ENCODE peak calls at places on chromosomes 13 and 19, in six cellular contexts. J is tibial nerve, Q is ovary, T is A549, X is suprapubic skin, O is sigmoid colon. M is an unnamed sample.

GRCh38 chr13:48210178-48210577 is 22.8 kb upstream of the ITM2B start:
- DNase-seq in J (no peak), Q (no peak), T (peak), X (no peak), O (no peak), M (no peak)

GRCh38 chr13:113209336-113209879 is at the start of gene CUL4A:
- DNase-seq in J (peak), Q (peak), T (peak), X (no peak), O (peak), M (peak)

GRCh38 chr19:19110410-19111137 is 27.7 kb downstream of the TMEM161A start:
- DNase-seq in J (no peak), Q (peak), T (no peak), X (no peak), O (no peak), M (no peak)

GRCh38 chr19:39170398-39171231 is 26.1 kb upstream of the NCCRP1 start:
- DNase-seq in J (no peak), Q (no peak), T (no peak), X (no peak), O (no peak), M (peak)

GRCh38 chr19:54470991-54471782 is 1.9 kb downstream of the CDC42EP5 start:
- DNase-seq in J (peak), Q (peak), T (no peak), X (no peak), O (peak), M (peak)

GRCh38 chr13:51644649-51645048 is 60.4 kb downstream of the WDFY2 start:
- DNase-seq in J (no peak), Q (no peak), T (no peak), X (no peak), O (no peak), M (no peak)

GRCh38 chr13:24864579-24864978 is 100.6 kb downstream of the RNF17 start:
- DNase-seq in J (no peak), Q (no peak), T (no peak), X (no peak), O (no peak), M (no peak)

GRCh38 chr13:101512650-101513049 is 60.2 kb downstream of the ITGBL1 start:
- DNase-seq in J (no peak), Q (no peak), T (no peak), X (no peak), O (no peak), M (no peak)

GRCh38 chr13:52411629-52412028 is 5.7 kb upstream of the THSD1 start:
- DNase-seq in J (no peak), Q (no peak), T (peak), X (no peak), O (no peak), M (no peak)

GRCh38 chr19:35513975-35514809 is 743 bp upstream of the DMKN start:
- DNase-seq in J (no peak), Q (no peak), T (no peak), X (no peak), O (no peak), M (peak)

GRCh38 chr13:78137404-78138142 is 218.9 kb upstream of the EDNRB start:
- DNase-seq in J (no peak), Q (no peak), T (peak), X (no peak), O (no peak), M (no peak)

GRCh38 chr13:78121459-78122348 is 203.1 kb upstream of the EDNRB start:
- DNase-seq in J (no peak), Q (peak), T (peak), X (no peak), O (no peak), M (no peak)

GRCh38 chr13:49620170-49620621 is 8.1 kb upstream of the ARL11 start:
- DNase-seq in J (no peak), Q (peak), T (no peak), X (no peak), O (no peak), M (no peak)

GRCh38 chr19:3276341-3276799 is 51.9 kb downstream of the CELF5 start:
- DNase-seq in J (no peak), Q (no peak), T (peak), X (no peak), O (no peak), M (peak)

GRCh38 chr19:30326076-30326710 is 46.0 kb upstream of the ZNF536 start:
- DNase-seq in J (no peak), Q (no peak), T (no peak), X (peak), O (no peak), M (no peak)

GRCh38 chr19:5889288-5889971 is 14.2 kb downstream of the NDUFA11 start:
- DNase-seq in J (no peak), Q (no peak), T (no peak), X (no peak), O (no peak), M (no peak)

GRCh38 chr13:96860829-96861228 is 133.4 kb downstream of the OXGR1 start:
- DNase-seq in J (no peak), Q (no peak), T (no peak), X (no peak), O (no peak), M (no peak)

GRCh38 chr19:39409207-39409885 is 2.7 kb downstream of the ZFP36 start:
- DNase-seq in J (peak), Q (peak), T (peak), X (peak), O (peak), M (peak)

GRCh38 chr19:9538183-9539058 is at the start of gene ZNF426:
- DNase-seq in J (peak), Q (peak), T (peak), X (peak), O (peak), M (peak)

GRCh38 chr19:6767081-6767356 is 216 bp downstream of the SH2D3A start:
- DNase-seq in J (no peak), Q (no peak), T (no peak), X (no peak), O (no peak), M (no peak)

GRCh38 chr13:41145136-41145908 is 12.7 kb upstream of the KBTBD6 start:
- DNase-seq in J (no peak), Q (no peak), T (no peak), X (no peak), O (no peak), M (no peak)

GRCh38 chr13:76928456-76928855 is 19.9 kb upstream of the ACOD1 start:
- DNase-seq in J (no peak), Q (no peak), T (no peak), X (no peak), O (no peak), M (no peak)

GRCh38 chr19:12668937-12669271 is 2.3 kb downstream of the WDR83 start:
- DNase-seq in J (peak), Q (no peak), T (no peak), X (peak), O (peak), M (peak)

GRCh38 chr19:49149652-49150105 is 5.5 kb downstream of the HRC start:
- DNase-seq in J (no peak), Q (peak), T (peak), X (peak), O (peak), M (peak)

GRCh38 chr13:52644108-52644507 is 1.9 kb downstream of the HNRNPA1L2 start:
- DNase-seq in J (no peak), Q (no peak), T (no peak), X (no peak), O (no peak), M (no peak)

GRCh38 chr13:34756136-34756535 is 185.9 kb upstream of the NBEA start:
- DNase-seq in J (no peak), Q (no peak), T (no peak), X (no peak), O (no peak), M (no peak)

DNA sequence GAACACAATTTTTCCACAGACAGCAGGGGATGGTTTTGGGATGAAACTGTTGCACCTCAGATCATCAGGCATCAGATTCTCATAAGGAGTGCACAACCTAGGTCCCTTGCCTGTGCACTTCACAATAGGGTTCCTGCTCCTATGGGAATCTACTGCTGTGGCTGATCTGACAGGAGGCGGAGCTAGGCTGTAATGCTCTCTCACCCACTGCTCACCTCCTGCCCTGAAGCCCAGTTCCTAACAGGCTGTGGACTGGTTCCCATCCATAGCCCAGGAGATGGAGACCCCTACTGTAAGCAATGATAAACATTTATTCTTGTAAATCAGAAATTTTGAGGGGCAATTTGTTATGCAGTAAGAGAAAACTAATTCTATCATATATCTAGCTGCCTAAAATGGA is 1234.7 kb downstream of the SLITRK1 start:
- DNase-seq in J (no peak), Q (no peak), T (no peak), X (no peak), O (no peak), M (no peak)
- H3K27ac ChIP-seq in J (no peak), Q (no peak), T (no peak), X (no peak), O (no peak), M (no peak)

GRCh38 chr19:42350417-42350816 is 25.0 kb downstream of the MEGF8 start:
- DNase-seq in J (no peak), Q (no peak), T (no peak), X (no peak), O (no peak), M (no peak)

GRCh38 chr19:42351079-42351735 is 25.8 kb downstream of the MEGF8 start:
- DNase-seq in J (no peak), Q (no peak), T (no peak), X (no peak), O (no peak), M (peak)

GRCh38 chr19:42352216-42352892 is 26.9 kb downstream of the MEGF8 start:
- DNase-seq in J (no peak), Q (no peak), T (no peak), X (no peak), O (no peak), M (no peak)

GRCh38 chr19:42353341-42354015 is 28.0 kb downstream of the MEGF8 start:
- DNase-seq in J (no peak), Q (no peak), T (no peak), X (no peak), O (no peak), M (no peak)

GRCh38 chr19:42352893-42353259 is 27.4 kb downstream of the MEGF8 start:
- DNase-seq in J (no peak), Q (no peak), T (no peak), X (no peak), O (no peak), M (no peak)
- TF ChIP-seq EP300 in J (no peak), Q (no peak), T (no peak), X (no peak), O (no peak), M (no peak)

DNA sequence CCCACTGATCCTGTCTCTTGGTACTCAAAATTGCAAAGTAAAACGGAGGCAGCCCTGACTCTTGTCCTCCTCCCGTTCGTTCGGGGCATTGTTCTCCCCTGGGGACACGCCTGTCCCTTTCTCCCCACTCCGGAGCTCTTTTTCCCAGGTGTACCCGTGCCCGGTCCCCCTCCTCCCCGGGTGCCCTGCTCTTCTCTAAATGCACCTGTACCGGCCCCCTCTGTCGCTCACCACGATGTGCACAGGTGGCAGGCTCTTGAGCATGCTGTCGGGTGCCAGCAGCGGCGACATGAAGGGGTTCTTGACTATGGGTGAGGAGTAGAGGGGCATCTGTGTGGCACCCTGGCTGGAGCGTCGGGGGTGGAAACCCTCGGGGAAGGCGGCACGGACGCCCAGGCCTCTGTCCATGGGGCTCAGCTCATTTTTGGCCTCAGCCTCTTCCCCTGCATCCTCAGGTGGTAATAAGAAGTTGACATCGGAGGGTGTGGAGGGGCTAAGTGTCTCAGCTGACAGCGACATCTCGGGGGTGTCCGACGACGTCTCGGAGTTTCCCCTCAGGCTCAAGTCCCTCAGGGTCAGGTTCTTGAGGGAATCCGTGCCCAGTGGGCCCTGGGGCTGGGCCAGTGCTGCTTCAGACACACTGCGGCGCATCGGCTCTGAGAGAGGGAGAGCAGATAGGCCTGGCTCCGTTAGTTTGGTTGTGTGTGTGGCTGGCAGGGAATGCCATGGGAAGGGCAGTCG is 12.4 kb upstream of the CNFN start:
- DNase-seq in J (no peak), Q (peak), T (no peak), X (no peak), O (peak), M (no peak)
- H3K4me3 ChIP-seq in J (peak), Q (no peak), T (peak), X (peak), O (peak), M (peak)

GRCh38 chr13:45456196-45456972 is 8.4 kb upstream of the COG3 start:
- DNase-seq in J (no peak), Q (no peak), T (no peak), X (no peak), O (no peak), M (no peak)
- H3K27ac ChIP-seq in J (no peak), Q (no peak), T (no peak), X (no peak), O (no peak), M (no peak)